ENCODE peak calls at places on chromosomes 12 and 14, in five cellular contexts. One of them, this sample, is unnamed.

GRCh38 chr12:101713059-101713682 is 15.7 kb downstream of the CHPT1 start:
- DNase-seq in K562: peak; percentile 49
- DNase-seq in HepG2: peak; percentile 85
- DNase-seq in H1: no peak
- DNase-seq in SK-N-SH: no peak
- DNase-seq in this sample: no peak

GRCh38 chr12:22668441-22668840 is 43.5 kb downstream of the ETNK1 start:
- DNase-seq in K562: no peak
- DNase-seq in HepG2: no peak
- DNase-seq in H1: no peak
- DNase-seq in SK-N-SH: no peak
- DNase-seq in this sample: no peak

GRCh38 chr14:41605550-41606248 is 977 bp upstream of the LRFN5 start:
- DNase-seq in K562: no peak
- DNase-seq in HepG2: no peak
- DNase-seq in H1: no peak
- DNase-seq in SK-N-SH: no peak
- DNase-seq in this sample: no peak

GRCh38 chr14:69149461-69150244 is 3.3 kb downstream of the DCAF5 start:
- DNase-seq in K562: peak; percentile 19
- DNase-seq in HepG2: no peak
- DNase-seq in H1: no peak
- DNase-seq in SK-N-SH: no peak
- DNase-seq in this sample: no peak

GRCh38 chr12:75820848-75821578 is 210.6 kb downstream of the PHLDA1 start:
- DNase-seq in K562: no peak
- DNase-seq in HepG2: no peak
- DNase-seq in H1: no peak
- DNase-seq in SK-N-SH: no peak
- DNase-seq in this sample: no peak

GRCh38 chr12:14896477-14897184 is 11.0 kb upstream of the MGP start:
- DNase-seq in K562: peak; percentile 55
- DNase-seq in HepG2: no peak
- DNase-seq in H1: no peak
- DNase-seq in SK-N-SH: no peak
- DNase-seq in this sample: no peak

GRCh38 chr12:103558879-103559278 is 28.2 kb upstream of the STAB2 start:
- DNase-seq in K562: no peak
- DNase-seq in HepG2: no peak
- DNase-seq in H1: no peak
- DNase-seq in SK-N-SH: no peak
- DNase-seq in this sample: no peak

GRCh38 chr12:19707948-19708409 is 268.7 kb downstream of the AEBP2 start:
- DNase-seq in K562: no peak
- DNase-seq in HepG2: no peak
- DNase-seq in H1: no peak
- DNase-seq in SK-N-SH: no peak
- DNase-seq in this sample: no peak

GRCh38 chr12:65892905-65893304 is 68.6 kb downstream of the HMGA2 start:
- DNase-seq in K562: no peak
- DNase-seq in HepG2: no peak
- DNase-seq in H1: no peak
- DNase-seq in SK-N-SH: no peak
- DNase-seq in this sample: no peak

GRCh38 chr14:102046337-102047278 is 40.2 kb downstream of the HSP90AA1 start:
- DNase-seq in K562: peak; percentile 83
- DNase-seq in HepG2: peak; percentile 70
- DNase-seq in H1: peak; percentile 75
- DNase-seq in SK-N-SH: peak; percentile 85
- DNase-seq in this sample: no peak

GRCh38 chr12:69415471-69416275 is 54.5 kb upstream of the FRS2 start:
- DNase-seq in K562: peak; percentile 55
- DNase-seq in HepG2: peak; percentile 68
- DNase-seq in H1: peak; percentile 31
- DNase-seq in SK-N-SH: peak; percentile 55
- DNase-seq in this sample: no peak

GRCh38 chr12:52259850-52260249 is 14.6 kb upstream of the KRT86 start:
- DNase-seq in K562: no peak
- DNase-seq in HepG2: no peak
- DNase-seq in H1: no peak
- DNase-seq in SK-N-SH: no peak
- DNase-seq in this sample: no peak

GRCh38 chr12:12999276-12999958 is 648 bp downstream of the HEBP1 start:
- DNase-seq in K562: peak; percentile 28
- DNase-seq in HepG2: peak; percentile 36
- DNase-seq in H1: no peak
- DNase-seq in SK-N-SH: no peak
- DNase-seq in this sample: no peak

GRCh38 chr12:124698998-124699305 is 131.5 kb upstream of the NCOR2 start:
- DNase-seq in K562: no peak
- DNase-seq in HepG2: no peak
- DNase-seq in H1: no peak
- DNase-seq in SK-N-SH: no peak
- DNase-seq in this sample: no peak

GRCh38 chr14:84643438-84643837 is 886.5 kb upstream of the FLRT2 start:
- DNase-seq in K562: no peak
- DNase-seq in HepG2: no peak
- DNase-seq in H1: no peak
- DNase-seq in SK-N-SH: no peak
- DNase-seq in this sample: no peak

GRCh38 chr14:73786632-73786941 is 65.0 kb upstream of the PTGR2 start:
- DNase-seq in K562: peak; percentile 38
- DNase-seq in HepG2: no peak
- DNase-seq in H1: no peak
- DNase-seq in SK-N-SH: peak; percentile 83
- DNase-seq in this sample: no peak

GRCh38 chr12:93921511-93921910 is 226.9 kb upstream of the PLXNC1 start:
- DNase-seq in K562: no peak
- DNase-seq in HepG2: no peak
- DNase-seq in H1: no peak
- DNase-seq in SK-N-SH: no peak
- DNase-seq in this sample: no peak

GRCh38 chr14:70086685-70087379 is 101.9 kb downstream of the SLC8A3 start:
- DNase-seq in K562: peak; percentile 53
- DNase-seq in HepG2: peak; percentile 14
- DNase-seq in H1: no peak
- DNase-seq in SK-N-SH: peak; percentile 22
- DNase-seq in this sample: no peak

GRCh38 chr12:4934651-4935050 is 24.9 kb downstream of the KCNA1 start:
- DNase-seq in K562: no peak
- DNase-seq in HepG2: no peak
- DNase-seq in H1: no peak
- DNase-seq in SK-N-SH: no peak
- DNase-seq in this sample: no peak
- TF ChIP-seq USF2 in K562: no peak
- TF ChIP-seq USF2 in HepG2: no peak
- TF ChIP-seq USF2 in H1: no peak
- TF ChIP-seq USF2 in SK-N-SH: no peak
- TF ChIP-seq USF2 in this sample: no peak

GRCh38 chr14:35410858-35411257 is 6.3 kb upstream of the NFKBIA start:
- DNase-seq in K562: no peak
- DNase-seq in HepG2: no peak
- DNase-seq in H1: no peak
- DNase-seq in SK-N-SH: no peak
- DNase-seq in this sample: no peak

GRCh38 chr14:35414365-35414764 is 9.8 kb upstream of the NFKBIA start:
- DNase-seq in K562: no peak
- DNase-seq in HepG2: no peak
- DNase-seq in H1: no peak
- DNase-seq in SK-N-SH: no peak
- DNase-seq in this sample: no peak

GRCh38 chr14:35416108-35416750 is 11.7 kb upstream of the NFKBIA start:
- DNase-seq in K562: no peak
- DNase-seq in HepG2: no peak
- DNase-seq in H1: no peak
- DNase-seq in SK-N-SH: no peak
- DNase-seq in this sample: peak; percentile 75

GRCh38 chr14:35409595-35409994 is 5.0 kb upstream of the NFKBIA start:
- DNase-seq in K562: no peak
- DNase-seq in HepG2: no peak
- DNase-seq in H1: no peak
- DNase-seq in SK-N-SH: no peak
- DNase-seq in this sample: no peak

DNA sequence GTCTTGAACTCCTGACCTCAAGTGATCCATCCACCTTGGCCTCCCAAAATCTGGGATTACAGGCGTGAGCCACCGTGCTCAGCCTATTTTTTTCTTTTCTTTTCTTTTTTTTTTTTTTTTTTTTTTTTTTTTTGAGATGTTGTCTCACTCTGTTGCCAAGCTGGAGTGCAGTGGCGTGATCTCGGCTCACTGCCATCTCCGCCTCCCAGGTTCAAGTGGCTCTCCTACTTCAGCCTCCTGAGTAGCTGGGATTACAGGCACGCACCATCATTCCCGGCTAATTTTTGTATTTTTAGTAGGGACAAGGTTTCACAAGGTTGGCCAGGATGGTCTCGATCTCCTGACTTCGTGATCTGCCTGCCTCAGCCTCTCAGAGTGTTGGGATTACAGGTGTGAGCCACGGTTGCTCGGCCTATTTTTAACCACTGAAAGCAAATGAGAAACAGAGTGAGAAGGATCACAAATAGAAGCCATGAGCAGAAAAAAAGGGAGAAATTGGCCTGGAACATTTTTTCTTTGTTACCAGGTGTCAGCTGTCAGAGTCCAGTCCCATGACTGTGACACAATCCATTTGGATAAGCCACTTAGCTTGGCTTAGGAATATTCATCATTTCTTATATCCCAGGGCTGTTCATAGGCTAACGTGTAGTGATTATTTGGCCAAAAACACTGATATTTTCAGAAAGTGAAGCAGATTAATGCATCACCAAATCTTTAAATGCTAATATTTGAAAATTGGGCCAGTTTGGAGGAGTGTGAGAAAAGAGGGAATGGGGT is 7.9 kb upstream of the NFKBIA start:
- DNase-seq in K562: no peak
- DNase-seq in HepG2: no peak
- DNase-seq in H1: no peak
- DNase-seq in SK-N-SH: no peak
- DNase-seq in this sample: no peak
- TF ChIP-seq YY1 in K562: no peak
- TF ChIP-seq YY1 in HepG2: no peak
- TF ChIP-seq YY1 in H1: no peak
- TF ChIP-seq YY1 in SK-N-SH: no peak
- TF ChIP-seq YY1 in this sample: no peak

GRCh38 chr12:46387697-46388096 is 15.1 kb upstream of the SLC38A2 start:
- DNase-seq in K562: no peak
- DNase-seq in HepG2: no peak
- DNase-seq in H1: no peak
- DNase-seq in SK-N-SH: no peak
- DNase-seq in this sample: no peak
- TF ChIP-seq USF2 in K562: no peak
- TF ChIP-seq USF2 in HepG2: no peak
- TF ChIP-seq USF2 in H1: no peak
- TF ChIP-seq USF2 in SK-N-SH: no peak
- TF ChIP-seq USF2 in this sample: no peak

GRCh38 chr12:27864521-27864920 is 84.5 kb upstream of the MANSC4 start:
- DNase-seq in K562: no peak
- DNase-seq in HepG2: no peak
- DNase-seq in H1: no peak
- DNase-seq in SK-N-SH: no peak
- DNase-seq in this sample: no peak

GRCh38 chr12:27865421-27865820 is 85.4 kb upstream of the MANSC4 start:
- DNase-seq in K562: no peak
- DNase-seq in HepG2: no peak
- DNase-seq in H1: no peak
- DNase-seq in SK-N-SH: no peak
- DNase-seq in this sample: no peak

GRCh38 chr12:27859648-27860047 is 79.6 kb upstream of the MANSC4 start:
- DNase-seq in K562: peak; percentile 62
- DNase-seq in HepG2: no peak
- DNase-seq in H1: no peak
- DNase-seq in SK-N-SH: no peak
- DNase-seq in this sample: no peak

GRCh38 chr12:27866382-27867101 is 86.5 kb upstream of the MANSC4 start:
- DNase-seq in K562: no peak
- DNase-seq in HepG2: no peak
- DNase-seq in H1: no peak
- DNase-seq in SK-N-SH: peak; percentile 49
- DNase-seq in this sample: no peak

GRCh38 chr12:27861428-27862167 is 81.6 kb upstream of the MANSC4 start:
- DNase-seq in K562: no peak
- DNase-seq in HepG2: no peak
- DNase-seq in H1: no peak
- DNase-seq in SK-N-SH: no peak
- DNase-seq in this sample: peak; percentile 67
- TF ChIP-seq YY1 in K562: no peak
- TF ChIP-seq YY1 in HepG2: no peak
- TF ChIP-seq YY1 in H1: no peak
- TF ChIP-seq YY1 in SK-N-SH: no peak
- TF ChIP-seq YY1 in this sample: peak; percentile 14